ENCODE peak calls at places on chromosomes 4 and X, in seven cellular contexts. W is SW480; N is Calu3; A is NCI-H774; J is stimulated activated CD4-positive, alpha-beta T cell treated with anti-CD3 and anti-CD28 coated beads, Interleukin-1b, Interleukin-23, amount 100 ng/mL, for 24 hours; E is activated CD4-positive, alpha-beta T cell treated with anti-CD3 and anti-CD28 coated beads for 24 hours; S is stimulated activated CD8-positive, alpha-beta memory T cell treated with anti-CD3 and anti-CD28 coated beads, Interleukin-2, amount 100 ng/mL, for 48 hours. G is an unnamed sample.

GRCh38 chr4:89134775-89135319 is 23.5 kb downstream of the TIGD2 start:
- DNase-seq in E (no peak), W (no peak), N (no peak), A (no peak), S (no peak), J (no peak), G (peak)

GRCh38 chrX:152810403-152810802 is 20.2 kb downstream of the CETN2 start:
- DNase-seq in J (no peak), W (no peak), S (no peak), E (no peak), N (no peak), A (no peak), G (no peak)

GRCh38 chr4:100169796-100170485 is 20.3 kb downstream of the DDIT4L start:
- DNase-seq in W (no peak), N (no peak), A (no peak), E (no peak), S (no peak), J (no peak), G (no peak)

GRCh38 chrX:40459576-40460158 is 121.1 kb upstream of the ATP6AP2 start:
- DNase-seq in N (no peak), J (no peak), W (no peak), S (no peak), E (no peak), A (no peak), G (no peak)

GRCh38 chr4:2040391-2041233 is 18.5 kb upstream of the NAT8L start:
- DNase-seq in J (no peak), W (no peak), N (no peak), E (no peak), A (no peak), S (no peak), G (no peak)

GRCh38 chr4:167239627-167240026 is 5.3 kb upstream of the SPOCK3 start:
- DNase-seq in S (no peak), E (no peak), N (no peak), J (no peak), W (no peak), A (no peak), G (no peak)

GRCh38 chr4:59936566-59936965 is 1263.6 kb upstream of the ADGRL3 start:
- DNase-seq in W (no peak), N (no peak), J (no peak), S (no peak), A (peak), E (no peak), G (no peak)

GRCh38 chr4:94843222-94843621 is 85.5 kb downstream of the BMPR1B start:
- DNase-seq in J (no peak), S (no peak), W (no peak), N (no peak), E (no peak), A (no peak), G (no peak)

GRCh38 chr4:178812866-178813265 is 1370.6 kb upstream of the AGA start:
- DNase-seq in E (no peak), N (no peak), J (no peak), S (no peak), A (no peak), W (no peak), G (no peak)

GRCh38 chr4:144734522-144734921 is 88.6 kb downstream of the HHIP start:
- DNase-seq in N (no peak), J (no peak), S (no peak), A (no peak), E (no peak), W (peak), G (peak)

GRCh38 chr4:127284236-127284635 is 348.5 kb upstream of the INTU start:
- DNase-seq in W (no peak), J (no peak), N (no peak), S (no peak), E (no peak), A (no peak), G (no peak)

GRCh38 chr4:74433043-74433442 is 11.9 kb upstream of the AREG start:
- DNase-seq in E (no peak), S (no peak), W (no peak), N (no peak), J (no peak), A (no peak), G (peak)

GRCh38 chrX:16560173-16560572 is 89.8 kb upstream of the S100G start:
- DNase-seq in W (no peak), N (no peak), J (no peak), E (no peak), S (no peak), A (no peak), G (no peak)

GRCh38 chr4:10619220-10619619 is 65.3 kb downstream of the CLNK start:
- DNase-seq in J (no peak), S (no peak), E (no peak), W (peak), A (peak), N (no peak), G (no peak)

GRCh38 chrX:48492293-48492910 is 16.4 kb upstream of the PORCN start:
- DNase-seq in W (no peak), E (no peak), A (no peak), J (no peak), S (no peak), N (no peak), G (peak)

GRCh38 chrX:72083291-72083690 is 48.4 kb downstream of the RTL5 start:
- DNase-seq in N (no peak), J (no peak), E (no peak), A (no peak), W (no peak), S (no peak), G (no peak)

GRCh38 chr4:10750714-10751113 is 66.1 kb upstream of the CLNK start:
- DNase-seq in J (no peak), S (no peak), W (no peak), A (no peak), N (no peak), E (no peak), G (no peak)

G was measured in NCI-H226.